ENCODE peak calls at places on chromosomes 2 and 18, in four cellular contexts. H is stomach, A is sigmoid colon, O is transverse colon. E is an unnamed sample.
A peak's percentile ranks its signal among the peaks of the same experiment; 100 is the strongest.

GRCh38 chr2:239290618-239291504 is 110.0 kb downstream of the HDAC4 start:
- DNase-seq in H (no peak), A (peak; percentile 85), O (peak; percentile 14), E (peak; percentile 75)

GRCh38 chr2:71788186-71788525 is 334.8 kb downstream of the DYSF start:
- DNase-seq in H (no peak), A (no peak), O (no peak), E (peak; percentile 69)

GRCh38 chr18:31610841-31611240 is 19.2 kb downstream of the TTR start:
- DNase-seq in H (peak; percentile 57), A (no peak), O (peak; percentile 42), E (no peak)

GRCh38 chr2:204667990-204668389 is 122.7 kb downstream of the PARD3B start:
- DNase-seq in H (no peak), A (no peak), O (no peak), E (no peak)

GRCh38 chr18:76823574-76823973 is 1.2 kb downstream of the ZNF236 start:
- DNase-seq in H (no peak), A (peak; percentile 65), O (peak; percentile 22), E (no peak)

GRCh38 chr2:207881902-207882301 is 112.2 kb upstream of the FZD5 start:
- DNase-seq in H (no peak), A (no peak), O (no peak), E (no peak)

GRCh38 chr18:63082661-63083531 is 236.7 kb downstream of the BCL2 start:
- DNase-seq in H (no peak), A (no peak), O (no peak), E (no peak)

GRCh38 chr2:237449193-237449797 is 35.3 kb upstream of the COL6A3 start:
- DNase-seq in H (no peak), A (peak; percentile 92), O (no peak), E (no peak)

GRCh38 chr2:240604291-240604938 is 17.9 kb downstream of the CAPN10 start:
- DNase-seq in H (peak; percentile 90), A (peak; percentile 88), O (peak; percentile 82), E (peak; percentile 68)

GRCh38 chr2:146123714-146124113 is 1603.8 kb upstream of the ZEB2 start:
- DNase-seq in H (no peak), A (no peak), O (no peak), E (no peak)

GRCh38 chr18:31278609-31279071 is 39.3 kb upstream of the DSG1 start:
- DNase-seq in H (no peak), A (no peak), O (peak; percentile 37), E (no peak)

GRCh38 chr2:124824441-124824840 is 799.4 kb downstream of the CNTNAP5 start:
- DNase-seq in H (no peak), A (no peak), O (no peak), E (no peak)

GRCh38 chr2:97267411-97268074 is 154.6 kb downstream of the ANKRD36 start:
- DNase-seq in H (peak; percentile 25), A (peak; percentile 65), O (peak; percentile 6), E (peak; percentile 81)

GRCh38 chr18:26526128-26526965 is 22.0 kb downstream of the KCTD1 start:
- DNase-seq in H (no peak), A (no peak), O (no peak), E (no peak)

GRCh38 chr2:186309901-186310300 is 176.2 kb upstream of the ZC3H15 start:
- DNase-seq in H (no peak), A (no peak), O (no peak), E (no peak)

GRCh38 chr18:3297025-3297984 is 35.4 kb downstream of the MYL12B start:
- DNase-seq in H (peak; percentile 94), A (peak; percentile 88), O (peak; percentile 93), E (peak; percentile 91)

GRCh38 chr18:35089382-35089781 is 48.2 kb downstream of the MAPRE2 start:
- DNase-seq in H (no peak), A (no peak), O (no peak), E (no peak)

GRCh38 chr2:25887624-25888242 is 9.4 kb upstream of the ASXL2 start:
- DNase-seq in H (no peak), A (no peak), O (no peak), E (no peak)

GRCh38 chr2:112728029-112728362 is 7.2 kb downstream of the NT5DC4 start:
- DNase-seq in H (no peak), A (no peak), O (no peak), E (no peak)

GRCh38 chr2:227320305-227321094 is 4.6 kb upstream of the MFF start:
- DNase-seq in H (no peak), A (no peak), O (no peak), E (no peak)
- TF ChIP-seq POLR2AphosphoS5 in H (no peak), A (no peak), O (no peak), E (no peak)

GRCh38 chr2:109322111-109322510 is 193.1 kb downstream of the SH3RF3 start:
- DNase-seq in H (peak; percentile 61), A (peak; percentile 98), O (peak; percentile 76), E (peak; percentile 95)
- TF ChIP-seq EP300 in H (peak; percentile 79), A (peak; percentile 76), O (peak; percentile 68), E (no peak)

GRCh38 chr18:12288406-12288762 is 19.7 kb upstream of the TUBB6 start:
- DNase-seq in H (no peak), A (no peak), O (no peak), E (no peak)
- H3K4me3 ChIP-seq in H (peak overlapping the region; percentile 53), A (peak overlapping the region; percentile 58), O (no peak overlapping the region), E (peak overlapping the region; percentile 53)

DNA sequence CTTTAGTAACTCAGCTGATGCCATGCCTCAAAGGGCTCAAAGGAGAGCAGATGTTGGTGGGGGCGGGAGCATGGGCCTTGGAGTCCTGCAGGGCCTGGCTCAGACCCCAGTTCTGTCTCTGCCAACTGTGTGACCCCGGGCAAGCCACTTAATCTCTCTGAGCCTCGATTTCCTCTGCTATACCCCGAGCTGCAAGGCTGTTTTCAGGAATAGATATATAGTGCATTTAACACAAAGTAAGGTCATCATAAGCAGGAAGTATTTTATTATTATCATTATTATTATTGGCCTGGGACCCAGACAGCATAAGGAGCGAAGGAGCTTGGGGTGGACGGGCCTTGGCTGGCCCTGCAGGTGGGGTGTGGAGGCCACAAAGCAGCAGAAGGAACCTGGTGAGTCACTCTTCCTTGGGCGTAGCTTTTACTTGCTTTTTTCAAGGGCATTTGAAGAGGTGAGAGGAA is 162.7 kb downstream of the INHBB start:
- DNase-seq in H (peak; percentile 40), A (peak; percentile 27), O (no peak), E (no peak)
- TF ChIP-seq POLR2AphosphoS5 in H (peak; percentile 41), A (no peak), O (no peak), E (no peak)

GRCh38 chr2:11498126-11498473 is 32.1 kb upstream of the E2F6 start:
- DNase-seq in H (no peak), A (no peak), O (no peak), E (no peak)

GRCh38 chr2:11494310-11494709 is 28.3 kb upstream of the E2F6 start:
- DNase-seq in H (no peak), A (no peak), O (no peak), E (no peak)

GRCh38 chr2:11496311-11496710 is 30.4 kb upstream of the E2F6 start:
- DNase-seq in H (no peak), A (no peak), O (no peak), E (no peak)

GRCh38 chr2:11493282-11493681 is 27.3 kb upstream of the E2F6 start:
- DNase-seq in H (no peak), A (no peak), O (no peak), E (no peak)

GRCh38 chr2:11495844-11496271 is 29.9 kb upstream of the E2F6 start:
- DNase-seq in H (no peak), A (no peak), O (no peak), E (no peak)
- TF ChIP-seq EP300 in H (no peak), A (no peak), O (no peak), E (no peak)

GRCh38 chr2:119156105-119156890 is 2.3 kb downstream of the C1QL2 start:
- DNase-seq in H (no peak), A (no peak), O (no peak), E (no peak)

GRCh38 chr2:119156891-119157773 is 1.4 kb downstream of the C1QL2 start:
- DNase-seq in H (no peak), A (no peak), O (no peak), E (no peak)

GRCh38 chr2:119155633-119156032 is 2.9 kb downstream of the C1QL2 start:
- DNase-seq in H (no peak), A (no peak), O (no peak), E (no peak)

GRCh38 chr2:119158563-119159347 is at the start of gene C1QL2:
- DNase-seq in H (no peak), A (no peak), O (no peak), E (no peak)

GRCh38 chr2:119157850-119158511 is 570 bp downstream of the C1QL2 start:
- DNase-seq in H (no peak), A (no peak), O (no peak), E (no peak)
- H3K4me3 ChIP-seq in H (no peak overlapping the region), A (no peak overlapping the region), O (no peak overlapping the region), E (peak overlapping the region; percentile 36)

DNA sequence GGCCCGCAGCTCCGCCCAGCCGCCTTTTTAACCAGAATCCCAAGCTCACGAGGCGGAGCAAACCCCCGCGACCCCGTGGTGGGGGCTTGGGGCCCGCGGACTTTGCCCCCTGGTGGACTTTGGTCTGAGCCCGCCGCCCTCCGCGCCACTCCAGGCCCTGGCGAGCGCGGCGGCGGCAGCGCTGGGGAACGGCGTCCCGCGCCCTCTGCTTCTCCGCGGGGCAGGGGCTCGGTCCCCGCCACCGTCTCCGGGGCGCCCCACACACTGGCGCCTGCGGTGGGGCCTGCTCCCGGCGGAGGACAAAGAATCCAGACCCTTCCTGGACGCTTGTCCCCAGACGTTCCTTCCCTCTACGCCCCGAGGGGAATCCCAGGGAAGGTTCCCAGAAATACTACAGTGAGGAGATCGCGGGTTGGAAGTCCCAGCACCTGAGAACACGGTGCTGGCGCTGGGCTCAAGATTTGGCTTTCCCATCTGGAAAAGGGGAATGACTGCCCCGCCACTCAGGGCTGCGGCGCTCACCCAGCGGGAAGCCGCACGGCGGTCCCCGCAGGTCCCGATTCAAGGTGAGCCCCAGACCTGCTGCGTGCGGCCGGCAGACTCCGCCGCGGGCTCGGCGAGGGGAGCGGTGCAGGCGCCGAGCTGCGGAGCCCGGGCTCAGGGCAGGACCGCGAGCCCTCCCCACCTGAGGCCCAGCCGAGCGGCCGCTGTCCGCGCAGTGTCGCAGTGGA is at the start of gene HAAO:
- DNase-seq in H (peak; percentile 52), A (peak; percentile 59), O (peak; percentile 51), E (no peak)
- TF ChIP-seq POLR2AphosphoS5 in H (peak; percentile 1), A (peak; percentile 23), O (no peak), E (no peak)

DNA sequence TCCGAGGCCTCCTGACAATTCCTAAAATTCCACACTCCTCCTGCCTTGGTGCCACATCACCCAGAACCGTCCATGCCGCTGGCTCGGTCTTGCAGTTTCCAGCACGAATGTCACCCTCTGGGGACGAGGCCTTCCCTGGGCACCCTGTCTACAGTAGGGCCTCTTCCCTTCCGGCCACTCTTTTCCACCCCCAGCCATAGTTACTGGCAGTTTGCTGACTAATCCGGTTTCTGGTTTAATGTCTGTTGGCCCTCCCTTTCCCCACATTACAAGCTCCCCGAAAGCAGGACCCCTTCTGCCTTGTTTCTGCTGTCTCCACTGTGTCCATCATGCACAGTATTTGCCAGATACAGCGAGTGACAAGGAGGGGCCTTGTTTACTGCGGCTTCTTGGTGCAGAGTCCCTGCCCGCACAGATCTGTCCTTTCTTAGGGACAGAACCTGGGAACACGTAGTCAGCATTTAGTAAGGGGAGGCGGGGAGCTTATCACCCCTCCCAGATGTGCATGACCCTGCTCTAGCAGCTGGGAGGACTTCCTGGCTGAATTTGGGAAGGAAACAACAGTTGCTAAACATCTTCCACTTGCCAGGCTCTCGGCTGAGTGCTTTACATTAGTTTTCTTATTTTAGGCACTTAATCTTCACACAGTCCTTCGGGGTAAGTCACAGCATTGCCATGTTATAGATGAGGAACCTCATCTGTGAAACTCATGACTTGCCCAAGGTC is 23.6 kb upstream of the CATIP start:
- DNase-seq in H (no peak), A (no peak), O (no peak), E (no peak)
- TF ChIP-seq EP300 in H (no peak), A (no peak), O (no peak), E (no peak)

E was measured in suprapubic skin.